ENCODE peak calls at places on chromosomes 13 and 19, in ten cellular contexts. One of them, this sample, is unnamed.

GRCh38 chr19:19711934-19712828 is 20.7 kb downstream of the ZNF14 start:
- DNase-seq in pancreas: no peak
- DNase-seq in lung: no peak
- DNase-seq in cardiac muscle cell: no peak
- DNase-seq in psoas muscle: no peak
- DNase-seq in brain microvascular endothelial cell: no peak
- DNase-seq in IMR-90: no peak
- DNase-seq in heart right ventricle: no peak
- DNase-seq in thoracic aorta: no peak
- DNase-seq in H9: no peak
- DNase-seq in this sample: no peak

GRCh38 chr19:45978156-45978555 is 4.5 kb upstream of the NOVA2 start:
- DNase-seq in heart right ventricle: no peak
- DNase-seq in IMR-90: no peak
- DNase-seq in brain microvascular endothelial cell: no peak
- DNase-seq in thoracic aorta: no peak
- DNase-seq in psoas muscle: no peak
- DNase-seq in lung: no peak
- DNase-seq in pancreas: no peak
- DNase-seq in cardiac muscle cell: no peak
- DNase-seq in H9: no peak
- DNase-seq in this sample: no peak

GRCh38 chr19:39408392-39409206 is 2.0 kb downstream of the ZFP36 start:
- DNase-seq in psoas muscle: no peak
- DNase-seq in heart right ventricle: peak
- DNase-seq in brain microvascular endothelial cell: no peak
- DNase-seq in cardiac muscle cell: no peak
- DNase-seq in thoracic aorta: no peak
- DNase-seq in pancreas: no peak
- DNase-seq in H9: no peak
- DNase-seq in lung: no peak
- DNase-seq in IMR-90: peak
- DNase-seq in this sample: no peak

GRCh38 chr19:29524201-29524911 is 1.4 kb upstream of the VSTM2B start:
- DNase-seq in brain microvascular endothelial cell: no peak
- DNase-seq in lung: no peak
- DNase-seq in cardiac muscle cell: no peak
- DNase-seq in thoracic aorta: no peak
- DNase-seq in psoas muscle: no peak
- DNase-seq in IMR-90: no peak
- DNase-seq in pancreas: no peak
- DNase-seq in heart right ventricle: no peak
- DNase-seq in H9: peak
- DNase-seq in this sample: no peak

GRCh38 chr13:48828962-48829405 is 146.7 kb upstream of the FNDC3A start:
- DNase-seq in brain microvascular endothelial cell: no peak
- DNase-seq in heart right ventricle: no peak
- DNase-seq in H9: peak
- DNase-seq in thoracic aorta: no peak
- DNase-seq in IMR-90: peak
- DNase-seq in cardiac muscle cell: no peak
- DNase-seq in pancreas: no peak
- DNase-seq in lung: no peak
- DNase-seq in psoas muscle: no peak
- DNase-seq in this sample: peak

GRCh38 chr19:37251308-37252229 is 33.6 kb downstream of the ZNF383 start:
- DNase-seq in lung: peak
- DNase-seq in brain microvascular endothelial cell: peak
- DNase-seq in thoracic aorta: peak
- DNase-seq in IMR-90: peak
- DNase-seq in H9: no peak
- DNase-seq in psoas muscle: peak
- DNase-seq in heart right ventricle: peak
- DNase-seq in cardiac muscle cell: no peak
- DNase-seq in pancreas: peak
- DNase-seq in this sample: peak

GRCh38 chr13:41668130-41668757 is 210.9 kb downstream of the RGCC start:
- DNase-seq in pancreas: peak
- DNase-seq in lung: peak
- DNase-seq in brain microvascular endothelial cell: peak
- DNase-seq in IMR-90: peak
- DNase-seq in cardiac muscle cell: peak
- DNase-seq in psoas muscle: peak
- DNase-seq in thoracic aorta: no peak
- DNase-seq in heart right ventricle: peak
- DNase-seq in H9: peak
- DNase-seq in this sample: peak

GRCh38 chr19:7072541-7072940 is 3.0 kb downstream of the ZNF557 start:
- DNase-seq in H9: no peak
- DNase-seq in lung: no peak
- DNase-seq in IMR-90: no peak
- DNase-seq in cardiac muscle cell: no peak
- DNase-seq in brain microvascular endothelial cell: no peak
- DNase-seq in heart right ventricle: no peak
- DNase-seq in pancreas: no peak
- DNase-seq in thoracic aorta: no peak
- DNase-seq in psoas muscle: no peak
- DNase-seq in this sample: no peak

GRCh38 chr13:33744589-33745369 is 73.2 kb upstream of the RFC3 start:
- DNase-seq in pancreas: peak
- DNase-seq in cardiac muscle cell: no peak
- DNase-seq in thoracic aorta: no peak
- DNase-seq in heart right ventricle: no peak
- DNase-seq in lung: peak
- DNase-seq in IMR-90: no peak
- DNase-seq in psoas muscle: no peak
- DNase-seq in brain microvascular endothelial cell: no peak
- DNase-seq in H9: no peak
- DNase-seq in this sample: no peak

GRCh38 chr13:73722120-73722519 is 412.1 kb downstream of the KLF12 start:
- DNase-seq in heart right ventricle: no peak
- DNase-seq in lung: no peak
- DNase-seq in psoas muscle: no peak
- DNase-seq in thoracic aorta: no peak
- DNase-seq in H9: no peak
- DNase-seq in cardiac muscle cell: no peak
- DNase-seq in IMR-90: peak
- DNase-seq in brain microvascular endothelial cell: peak
- DNase-seq in pancreas: no peak
- DNase-seq in this sample: peak

GRCh38 chr19:14843587-14843986 is 5.1 kb downstream of the OR7A10 start:
- DNase-seq in IMR-90: no peak
- DNase-seq in thoracic aorta: no peak
- DNase-seq in heart right ventricle: no peak
- DNase-seq in brain microvascular endothelial cell: no peak
- DNase-seq in lung: no peak
- DNase-seq in H9: no peak
- DNase-seq in psoas muscle: no peak
- DNase-seq in cardiac muscle cell: no peak
- DNase-seq in pancreas: no peak
- DNase-seq in this sample: no peak

GRCh38 chr19:10712041-10712440 is 5.8 kb upstream of the DNM2 start:
- DNase-seq in IMR-90: no peak
- DNase-seq in H9: peak
- DNase-seq in thoracic aorta: no peak
- DNase-seq in brain microvascular endothelial cell: no peak
- DNase-seq in psoas muscle: no peak
- DNase-seq in pancreas: no peak
- DNase-seq in heart right ventricle: no peak
- DNase-seq in lung: no peak
- DNase-seq in cardiac muscle cell: no peak
- DNase-seq in this sample: no peak
- TF ChIP-seq CTCF in IMR-90: no peak
- TF ChIP-seq CTCF in H9: peak
- TF ChIP-seq CTCF in thoracic aorta: no peak
- TF ChIP-seq CTCF in brain microvascular endothelial cell: no peak
- TF ChIP-seq CTCF in psoas muscle: no peak
- TF ChIP-seq CTCF in pancreas: no peak
- TF ChIP-seq CTCF in heart right ventricle: no peak
- TF ChIP-seq CTCF in lung: no peak
- TF ChIP-seq CTCF in cardiac muscle cell: no peak
- TF ChIP-seq CTCF in this sample: no peak

DNA sequence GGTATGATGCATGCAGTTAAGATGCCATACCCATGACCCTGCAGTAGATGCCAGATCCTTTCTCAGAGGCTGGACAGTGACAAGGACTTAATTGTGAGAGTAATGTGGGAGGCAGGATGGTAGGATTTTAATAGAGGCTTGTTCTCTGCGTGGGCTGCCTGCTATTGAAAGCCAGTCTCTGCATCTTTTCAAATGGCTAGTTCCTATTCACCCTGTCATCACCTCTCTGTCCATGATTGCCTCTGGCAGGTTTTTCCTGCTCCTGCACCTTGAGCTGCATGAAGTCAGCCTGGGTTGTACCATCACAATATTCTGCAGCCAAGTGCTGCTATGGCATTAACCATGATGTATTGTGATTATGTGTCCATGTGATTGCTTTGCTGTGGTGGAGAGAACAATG is 440.5 kb downstream of the ITGBL1 start:
- DNase-seq in IMR-90: no peak
- DNase-seq in brain microvascular endothelial cell: no peak
- DNase-seq in pancreas: no peak
- DNase-seq in heart right ventricle: peak
- DNase-seq in psoas muscle: no peak
- DNase-seq in thoracic aorta: no peak
- DNase-seq in H9: no peak
- DNase-seq in cardiac muscle cell: peak
- DNase-seq in lung: no peak
- DNase-seq in this sample: no peak
- H3K27ac ChIP-seq in IMR-90: no peak
- H3K27ac ChIP-seq in brain microvascular endothelial cell: no peak
- H3K27ac ChIP-seq in pancreas: no peak
- H3K27ac ChIP-seq in heart right ventricle: no peak
- H3K27ac ChIP-seq in psoas muscle: no peak
- H3K27ac ChIP-seq in thoracic aorta: no peak
- H3K27ac ChIP-seq in H9: no peak
- H3K27ac ChIP-seq in cardiac muscle cell: no peak
- H3K27ac ChIP-seq in lung: no peak
- H3K27ac ChIP-seq in this sample: no peak

GRCh38 chr13:20227730-20228129 is 4.4 kb downstream of the GJB6 start:
- DNase-seq in IMR-90: no peak
- DNase-seq in pancreas: no peak
- DNase-seq in lung: no peak
- DNase-seq in thoracic aorta: no peak
- DNase-seq in cardiac muscle cell: no peak
- DNase-seq in brain microvascular endothelial cell: no peak
- DNase-seq in psoas muscle: no peak
- DNase-seq in H9: no peak
- DNase-seq in heart right ventricle: no peak
- DNase-seq in this sample: no peak

GRCh38 chr13:20230913-20231838 is 943 bp downstream of the GJB6 start:
- DNase-seq in cardiac muscle cell: no peak
- DNase-seq in pancreas: no peak
- DNase-seq in thoracic aorta: no peak
- DNase-seq in heart right ventricle: no peak
- DNase-seq in brain microvascular endothelial cell: no peak
- DNase-seq in psoas muscle: no peak
- DNase-seq in H9: peak
- DNase-seq in lung: no peak
- DNase-seq in IMR-90: no peak
- DNase-seq in this sample: no peak

GRCh38 chr13:20232556-20233277 is 598 bp upstream of the GJB6 start:
- DNase-seq in psoas muscle: no peak
- DNase-seq in thoracic aorta: no peak
- DNase-seq in brain microvascular endothelial cell: no peak
- DNase-seq in cardiac muscle cell: no peak
- DNase-seq in H9: no peak
- DNase-seq in pancreas: no peak
- DNase-seq in lung: no peak
- DNase-seq in heart right ventricle: no peak
- DNase-seq in IMR-90: no peak
- DNase-seq in this sample: no peak

GRCh38 chr13:20227288-20227687 is 4.8 kb downstream of the GJB6 start:
- DNase-seq in H9: no peak
- DNase-seq in IMR-90: no peak
- DNase-seq in psoas muscle: no peak
- DNase-seq in pancreas: no peak
- DNase-seq in thoracic aorta: no peak
- DNase-seq in brain microvascular endothelial cell: no peak
- DNase-seq in heart right ventricle: no peak
- DNase-seq in cardiac muscle cell: no peak
- DNase-seq in lung: no peak
- DNase-seq in this sample: no peak

DNA sequence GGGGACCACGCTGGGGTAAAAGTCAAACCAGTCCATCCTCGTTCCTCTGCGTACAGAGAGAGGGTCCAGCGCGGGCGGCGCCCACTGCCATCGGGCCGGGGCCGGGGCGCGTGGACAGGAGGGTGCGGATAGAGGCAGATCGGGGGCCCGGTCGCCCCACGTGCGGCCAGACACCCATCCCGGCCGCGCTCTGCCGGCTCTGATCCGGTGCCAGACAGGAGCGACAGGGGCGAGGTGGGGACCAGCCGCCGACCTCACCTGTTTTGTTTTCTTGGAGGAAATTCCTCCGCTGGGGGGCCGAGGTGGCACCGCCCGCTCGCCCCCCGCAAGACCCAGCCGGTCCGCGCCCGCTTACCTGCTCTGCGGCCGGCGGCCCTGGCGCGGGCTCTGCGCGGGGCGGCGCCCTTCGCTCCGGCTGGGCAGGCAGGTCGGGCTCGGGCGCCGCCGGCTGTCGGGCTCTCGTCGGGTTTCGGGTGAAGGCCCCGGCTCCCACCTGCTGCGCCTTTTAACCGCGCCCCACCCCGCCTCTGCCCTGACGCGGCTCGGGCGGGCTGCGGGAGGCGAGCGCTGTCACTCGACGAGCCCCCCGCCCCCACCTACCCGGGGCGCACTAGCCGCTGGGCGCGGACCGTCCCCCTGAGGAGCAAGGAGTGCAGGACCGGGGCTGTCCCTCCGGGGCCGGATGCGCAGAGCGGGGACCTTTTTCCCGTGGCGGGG is at the start of gene GJB6:
- DNase-seq in heart right ventricle: no peak
- DNase-seq in psoas muscle: no peak
- DNase-seq in lung: no peak
- DNase-seq in H9: peak
- DNase-seq in pancreas: no peak
- DNase-seq in IMR-90: no peak
- DNase-seq in cardiac muscle cell: peak
- DNase-seq in brain microvascular endothelial cell: no peak
- DNase-seq in thoracic aorta: no peak
- DNase-seq in this sample: peak
- TF ChIP-seq CTCF in heart right ventricle: no peak
- TF ChIP-seq CTCF in psoas muscle: no peak
- TF ChIP-seq CTCF in lung: no peak
- TF ChIP-seq CTCF in H9: no peak
- TF ChIP-seq CTCF in pancreas: no peak
- TF ChIP-seq CTCF in IMR-90: no peak
- TF ChIP-seq CTCF in cardiac muscle cell: no peak
- TF ChIP-seq CTCF in brain microvascular endothelial cell: no peak
- TF ChIP-seq CTCF in thoracic aorta: no peak
- TF ChIP-seq CTCF in this sample: peak

DNA sequence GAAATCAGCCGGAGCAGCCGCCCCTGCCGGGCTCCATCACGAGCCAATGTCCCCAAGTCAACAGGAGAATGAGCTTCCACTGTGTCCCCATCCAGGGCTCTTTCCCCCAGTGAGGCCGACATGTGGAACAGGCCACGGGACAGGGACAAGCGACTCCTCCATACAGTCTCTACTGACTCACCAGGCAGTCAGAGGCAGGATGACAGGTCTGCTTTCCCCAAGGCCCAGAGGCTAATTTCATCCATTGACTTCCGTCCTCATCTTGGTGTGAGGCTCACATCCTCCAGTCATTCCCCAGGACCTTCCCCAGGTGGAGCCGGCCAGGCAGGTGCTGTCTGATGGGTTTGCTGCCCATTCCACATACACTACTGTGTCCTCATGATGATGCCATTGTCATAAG is 3.5 kb downstream of the CEACAM6 start:
- DNase-seq in brain microvascular endothelial cell: no peak
- DNase-seq in heart right ventricle: no peak
- DNase-seq in thoracic aorta: no peak
- DNase-seq in lung: no peak
- DNase-seq in cardiac muscle cell: no peak
- DNase-seq in pancreas: no peak
- DNase-seq in psoas muscle: no peak
- DNase-seq in H9: no peak
- DNase-seq in IMR-90: no peak
- DNase-seq in this sample: no peak
- H3K27ac ChIP-seq in brain microvascular endothelial cell: no peak
- H3K27ac ChIP-seq in heart right ventricle: no peak
- H3K27ac ChIP-seq in thoracic aorta: no peak
- H3K27ac ChIP-seq in lung: peak
- H3K27ac ChIP-seq in cardiac muscle cell: no peak
- H3K27ac ChIP-seq in pancreas: no peak
- H3K27ac ChIP-seq in psoas muscle: no peak
- H3K27ac ChIP-seq in H9: no peak
- H3K27ac ChIP-seq in IMR-90: no peak
- H3K27ac ChIP-seq in this sample: no peak

This sample was measured in RWPE1.